ENCODE peak calls at places on chromosomes 6 and 20, in eight cellular contexts. M, A, Y, I, F, T, S and N are unnamed samples.

GRCh38 chr6:273441-274111 is 18.7 kb upstream of the DUSP22 start:
- DNase-seq in T (no peak), Y (no peak), M (no peak), S (no peak), A (no peak), I (no peak), F (no peak), N (no peak)

GRCh38 chr6:123380257-123380656 is 256.5 kb downstream of the TRDN start:
- DNase-seq in T (peak), F (no peak), I (peak), Y (no peak), M (peak), A (no peak), S (no peak), N (peak)

GRCh38 chr6:88135578-88136114 is 30.5 kb downstream of the CNR1 start:
- DNase-seq in Y (no peak), M (no peak), A (no peak), I (peak), F (no peak), S (no peak), T (no peak), N (no peak)

GRCh38 chr6:121920616-121921015 is 478.8 kb upstream of the HSF2 start:
- DNase-seq in A (no peak), S (no peak), F (no peak), M (no peak), Y (no peak), I (no peak), T (no peak), N (no peak)

GRCh38 chr6:170093276-170093657 is 197.6 kb downstream of the DLL1 start:
- DNase-seq in F (no peak), A (peak), S (peak), Y (no peak), I (no peak), M (no peak), T (no peak), N (no peak)

GRCh38 chr6:1497593-1498105 is 108.3 kb downstream of the FOXF2 start:
- DNase-seq in M (no peak), S (no peak), A (no peak), T (no peak), F (no peak), Y (no peak), I (no peak), N (no peak)

GRCh38 chr6:11139051-11139960 is 27.8 kb upstream of the ERVFRD-1 start:
- DNase-seq in Y (no peak), S (no peak), I (no peak), M (no peak), A (no peak), T (no peak), F (no peak), N (no peak)

GRCh38 chr6:71468841-71469750 is 180.5 kb downstream of the OGFRL1 start:
- DNase-seq in S (no peak), Y (no peak), F (no peak), M (no peak), I (no peak), T (no peak), A (no peak), N (no peak)

GRCh38 chr20:8209061-8209460 is 77.0 kb downstream of the PLCB1 start:
- DNase-seq in I (no peak), M (no peak), F (no peak), S (no peak), A (no peak), T (no peak), Y (no peak), N (no peak)

GRCh38 chr6:49326337-49326736 is 136.7 kb downstream of the MMUT start:
- DNase-seq in S (no peak), A (no peak), T (no peak), M (no peak), I (no peak), Y (no peak), F (no peak), N (no peak)

GRCh38 chr20:49353348-49353747 is 75.5 kb upstream of the ZNFX1 start:
- DNase-seq in A (no peak), Y (no peak), M (no peak), I (no peak), T (no peak), S (no peak), F (no peak), N (no peak)

DNA sequence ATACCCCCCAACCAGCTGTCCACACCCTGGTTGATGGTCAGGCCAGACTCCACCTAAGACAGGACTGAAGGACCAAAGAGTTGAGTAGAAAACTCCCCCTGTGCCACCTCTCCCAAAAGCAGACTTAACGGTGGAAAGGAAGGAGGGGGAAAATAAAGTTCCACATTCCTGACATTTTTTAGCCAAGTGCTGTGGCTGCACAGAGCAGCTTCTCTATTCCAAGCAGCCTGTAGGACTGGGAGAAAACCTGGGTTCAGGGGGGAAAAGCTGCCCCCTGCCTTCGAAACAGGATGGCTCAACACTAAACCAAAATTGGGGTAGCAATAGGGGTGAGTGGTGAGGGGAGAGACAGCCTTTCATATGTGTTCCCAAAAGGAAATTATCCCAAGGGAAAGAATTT is 3.6 kb downstream of the TRAM2 start:
- DNase-seq in A (no peak), F (no peak), S (no peak), I (no peak), T (peak), Y (no peak), M (no peak), N (peak)
- TF ChIP-seq CTCF in A (no peak), F (no peak), S (no peak), I (peak), T (peak), Y (no peak), M (no peak), N (no peak)

GRCh38 chr6:90217621-90218496 is 78.8 kb downstream of the BACH2 start:
- DNase-seq in I (no peak), T (peak), M (peak), F (peak), Y (no peak), S (no peak), A (no peak), N (peak)

GRCh38 chr6:90214966-90215365 is 81.7 kb downstream of the BACH2 start:
- DNase-seq in I (no peak), T (no peak), M (no peak), S (no peak), F (no peak), Y (no peak), A (no peak), N (no peak)

GRCh38 chr6:90214461-90214860 is 82.2 kb downstream of the BACH2 start:
- DNase-seq in T (no peak), A (no peak), F (no peak), S (no peak), M (no peak), Y (no peak), I (peak), N (no peak)

GRCh38 chr6:90219168-90219985 is 77.3 kb downstream of the BACH2 start:
- DNase-seq in S (peak), A (no peak), T (peak), Y (no peak), F (peak), I (no peak), M (peak), N (peak)

GRCh38 chr6:90216081-90216977 is 80.3 kb downstream of the BACH2 start:
- DNase-seq in T (peak), F (no peak), Y (no peak), I (peak), M (no peak), A (peak), S (no peak), N (peak)
- TF ChIP-seq CTCF in T (no peak), F (no peak), Y (no peak), I (peak), M (no peak), A (no peak), S (no peak), N (no peak)

GRCh38 chr6:130760006-130760405 is 67.2 kb upstream of the SMLR1 start:
- DNase-seq in F (no peak), T (peak), Y (no peak), A (peak), M (peak), I (peak), S (no peak), N (no peak)
- TF ChIP-seq CTCF in F (peak), T (peak), Y (no peak), A (peak), M (peak), I (peak), S (no peak), N (peak)

GRCh38 chr20:2237059-2237458 is 58.7 kb upstream of the TGM3 start:
- DNase-seq in I (no peak), Y (no peak), A (peak), F (no peak), M (no peak), S (peak), T (peak), N (no peak)
- TF ChIP-seq CTCF in I (no peak), Y (peak), A (no peak), F (no peak), M (no peak), S (peak), T (peak), N (no peak)

DNA sequence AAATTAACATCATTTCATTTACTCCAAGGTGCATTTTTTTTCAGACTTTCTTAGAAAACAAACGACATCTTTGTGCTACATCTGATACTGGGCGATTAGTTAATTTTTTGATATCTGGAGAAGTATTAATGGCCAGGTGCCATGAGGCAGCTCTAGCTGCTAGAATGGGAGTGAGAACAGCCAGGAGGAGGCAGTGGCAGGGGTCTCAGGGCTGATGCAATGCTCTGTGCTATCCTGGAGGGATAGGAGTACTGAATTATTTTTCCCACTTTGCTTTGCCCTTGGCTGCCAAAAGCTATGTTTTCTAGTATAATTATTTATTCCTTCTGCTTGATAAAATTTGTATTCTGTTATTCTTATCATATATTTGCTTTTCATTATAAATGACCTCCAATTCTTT is 133.6 kb upstream of the NOX3 start:
- DNase-seq in M (no peak), A (no peak), Y (no peak), I (no peak), F (no peak), S (no peak), T (no peak), N (no peak)
- TF ChIP-seq CTCF in M (no peak), A (no peak), Y (no peak), I (no peak), F (no peak), S (no peak), T (no peak), N (no peak)

GRCh38 chr20:11719153-11719552 is 198.5 kb upstream of the BTBD3 start:
- DNase-seq in T (no peak), S (no peak), A (peak), Y (no peak), F (no peak), M (no peak), I (no peak), N (no peak)

GRCh38 chr20:11718474-11719094 is 199.1 kb upstream of the BTBD3 start:
- DNase-seq in I (no peak), F (no peak), Y (no peak), M (no peak), A (no peak), T (no peak), S (no peak), N (no peak)

GRCh38 chr20:11717562-11717961 is 200.1 kb upstream of the BTBD3 start:
- DNase-seq in S (no peak), Y (no peak), M (no peak), T (no peak), A (no peak), I (no peak), F (no peak), N (no peak)

GRCh38 chr20:11724112-11724511 is 193.6 kb upstream of the BTBD3 start:
- DNase-seq in Y (no peak), I (no peak), M (no peak), S (no peak), F (no peak), A (no peak), T (no peak), N (no peak)

DNA sequence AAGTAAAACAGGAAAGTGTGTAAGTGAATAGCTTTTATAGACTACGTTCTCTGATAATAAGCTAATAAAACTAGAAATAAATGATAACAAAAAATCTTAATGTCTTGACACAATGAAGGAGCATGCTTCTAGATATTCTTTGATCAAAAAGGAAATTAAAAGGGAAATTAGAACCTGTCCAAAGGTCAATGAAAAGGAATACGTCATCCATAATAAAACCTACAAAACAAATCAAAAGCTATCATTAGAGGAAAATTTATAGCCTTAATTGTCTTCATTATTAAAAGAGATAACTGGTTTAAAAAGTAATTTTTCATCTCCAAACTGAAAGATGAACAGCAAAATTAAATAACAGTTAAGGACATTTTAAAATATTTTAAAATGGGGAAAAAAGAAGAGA is 196.3 kb upstream of the BTBD3 start:
- DNase-seq in I (no peak), T (no peak), S (no peak), M (no peak), F (no peak), Y (no peak), A (no peak), N (no peak)
- TF ChIP-seq CTCF in I (no peak), T (no peak), S (no peak), M (no peak), F (no peak), Y (no peak), A (no peak), N (no peak)

DNA sequence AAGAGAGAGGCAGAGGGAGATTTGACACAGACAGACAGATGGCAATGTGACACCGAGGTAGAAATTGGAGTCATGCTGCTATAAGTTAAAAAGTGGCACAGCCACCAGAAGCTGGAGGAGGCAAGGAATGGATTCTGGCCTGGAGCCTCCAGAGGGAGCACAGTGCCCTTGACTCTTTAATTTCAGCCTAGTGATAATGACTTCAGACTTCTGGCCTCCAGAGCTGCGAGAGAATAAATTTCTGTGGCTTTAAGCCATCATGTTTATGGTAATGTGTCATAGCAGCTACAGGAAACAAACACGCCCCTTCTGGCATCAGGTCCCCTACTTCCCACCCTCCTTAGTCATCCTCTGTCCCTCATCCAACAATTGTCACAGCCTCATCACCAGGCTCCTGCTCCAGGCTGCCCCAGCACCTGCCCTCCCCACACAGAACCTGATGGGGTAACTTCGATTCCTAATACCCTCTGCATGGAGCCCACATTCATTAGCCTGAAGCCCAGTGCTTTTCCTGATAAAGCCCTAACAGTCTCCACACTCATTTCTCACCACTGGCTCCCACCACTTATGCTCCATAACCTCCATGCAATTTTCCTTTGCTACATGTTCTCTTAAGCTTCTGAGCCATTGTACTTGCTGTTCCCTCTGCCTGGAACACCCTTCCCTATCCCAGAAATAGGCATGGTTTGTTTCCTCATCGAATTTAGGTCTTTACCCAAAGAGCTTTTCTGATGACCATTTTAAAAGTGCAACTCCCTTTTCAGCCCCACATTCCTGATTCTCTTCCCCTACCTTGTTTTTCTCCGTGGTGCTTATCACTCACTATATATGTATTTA is 69.7 kb upstream of the TOX2 start:
- DNase-seq in S (no peak), T (no peak), A (no peak), F (no peak), M (no peak), I (no peak), Y (no peak), N (no peak)
- TF ChIP-seq CTCF in S (peak), T (peak), A (no peak), F (no peak), M (no peak), I (peak), Y (peak), N (no peak)

GRCh38 chr6:44102527-44102926 is 24.7 kb downstream of the MRPL14 start:
- DNase-seq in F (no peak), Y (no peak), A (peak), T (no peak), I (no peak), M (no peak), S (no peak), N (no peak)

GRCh38 chr6:44101832-44102231 is 25.4 kb downstream of the MRPL14 start:
- DNase-seq in M (no peak), T (no peak), I (no peak), Y (no peak), A (no peak), S (no peak), F (no peak), N (no peak)

GRCh38 chr6:44097782-44098317 is 29.4 kb downstream of the MRPL14 start:
- DNase-seq in I (no peak), Y (no peak), T (no peak), M (no peak), F (no peak), A (no peak), S (no peak), N (no peak)

GRCh38 chr6:44099192-44099591 is 28.1 kb downstream of the MRPL14 start:
- DNase-seq in T (no peak), F (no peak), A (no peak), M (no peak), Y (no peak), S (no peak), I (no peak), N (no peak)

DNA sequence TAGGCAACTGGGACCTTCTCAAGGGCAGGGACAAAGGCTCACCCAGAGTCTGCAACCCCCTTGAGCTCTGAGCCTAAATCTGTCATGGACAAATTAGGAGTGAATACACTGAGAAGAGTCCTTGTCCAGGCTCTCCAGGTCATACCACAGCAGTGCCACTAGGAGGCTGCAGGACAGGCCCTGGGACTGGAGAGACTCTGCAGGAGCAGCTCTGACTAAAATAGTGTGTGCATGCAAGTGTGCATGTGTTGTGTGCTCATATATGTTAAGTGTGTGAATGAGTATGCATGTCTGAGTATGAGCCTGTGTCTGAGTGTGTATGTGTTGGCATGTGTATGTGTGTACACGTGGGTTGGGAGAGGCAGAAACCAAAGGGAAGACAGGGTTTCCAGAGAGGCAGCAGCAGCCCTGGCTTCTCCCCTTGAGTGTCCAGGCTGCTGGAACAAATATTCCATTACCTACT is 27.1 kb downstream of the MRPL14 start:
- DNase-seq in T (peak), F (no peak), Y (no peak), A (peak), S (no peak), M (peak), I (peak), N (no peak)
- TF ChIP-seq CTCF in T (peak), F (peak), Y (peak), A (peak), S (peak), M (peak), I (peak), N (peak)

DNA sequence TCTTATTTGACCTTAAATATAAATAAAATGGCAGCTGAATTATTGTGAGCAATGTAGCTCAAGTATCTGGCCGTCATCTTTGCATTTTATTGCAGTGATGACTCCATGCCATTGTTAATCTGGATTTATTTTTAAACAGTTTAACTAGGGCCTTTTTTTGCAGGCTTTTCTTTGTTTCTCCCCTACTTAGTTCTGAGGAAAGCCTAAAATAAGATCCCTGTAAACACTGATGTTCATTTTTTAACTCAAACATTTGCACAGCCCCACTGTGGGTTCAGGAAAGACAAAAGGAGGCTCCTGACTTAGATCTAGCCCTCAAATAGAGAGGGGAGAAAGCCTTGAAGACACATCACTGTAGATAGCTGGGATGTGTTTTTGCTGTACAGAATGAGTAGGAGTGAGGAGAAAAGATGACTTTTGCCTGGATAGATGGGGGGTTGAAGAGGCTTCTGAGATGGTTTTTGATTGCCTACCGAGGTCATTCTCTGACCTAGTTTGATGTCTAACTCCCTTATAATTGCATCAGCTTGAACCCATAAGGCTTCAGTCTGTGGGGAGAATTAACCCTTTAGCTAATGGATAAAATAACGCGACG is 69.3 kb downstream of the PLEKHG1 start:
- DNase-seq in Y (no peak), T (no peak), S (no peak), I (no peak), F (no peak), M (no peak), A (no peak), N (no peak)
- TF ChIP-seq CTCF in Y (no peak), T (no peak), S (no peak), I (no peak), F (no peak), M (no peak), A (no peak), N (no peak)

GRCh38 chr20:13423472-13424173 is 202.5 kb downstream of the ISM1 start:
- DNase-seq in T (no peak), Y (no peak), S (no peak), A (no peak), M (no peak), I (no peak), F (no peak), N (no peak)
- TF ChIP-seq CTCF in T (no peak), Y (no peak), S (no peak), A (no peak), M (no peak), I (no peak), F (no peak), N (no peak)